ENCODE peak calls at places on chromosomes 4 and X, in eight cellular contexts. E, P, W, T, B, X, Y and A are unnamed samples.

GRCh38 chr4:155529197-155529596 is 137.5 kb upstream of the GUCY1A1 start:
- DNase-seq in P (peak), B (no peak), T (no peak), E (no peak), Y (no peak), W (no peak), X (no peak), A (no peak)

GRCh38 chr4:35934370-35934981 is 309.8 kb downstream of the ARAP2 start:
- DNase-seq in Y (no peak), E (peak), T (no peak), P (peak), X (no peak), W (no peak), B (peak), A (no peak)

GRCh38 chr4:87974856-87975462 is 555 bp upstream of the SPP1 start:
- DNase-seq in P (no peak), W (no peak), Y (no peak), E (no peak), T (no peak), X (no peak), B (no peak), A (peak)

GRCh38 chr4:48483006-48483776 is at the start of gene SLC10A4:
- DNase-seq in Y (peak), P (no peak), X (no peak), E (no peak), T (no peak), W (peak), B (no peak), A (peak)

GRCh38 chrX:101176439-101176838 is 43.1 kb upstream of the DRP2 start:
- DNase-seq in P (no peak), T (no peak), E (no peak), X (no peak), W (no peak), B (no peak), Y (no peak), A (no peak)

GRCh38 chr4:7761720-7762119 is 177.9 kb downstream of the AFAP1 start:
- DNase-seq in B (peak), Y (peak), W (peak), P (peak), T (no peak), X (peak), E (no peak), A (peak)

GRCh38 chr4:103498161-103499070 is 221.4 kb downstream of the TACR3 start:
- DNase-seq in B (no peak), W (peak), P (peak), Y (no peak), E (peak), T (no peak), X (no peak), A (peak)

GRCh38 chr4:52059372-52059771 is 8.3 kb downstream of the SPATA18 start:
- DNase-seq in B (no peak), P (peak), Y (no peak), W (no peak), E (no peak), X (no peak), T (no peak), A (no peak)

GRCh38 chrX:35076061-35076460 is 133.5 kb downstream of the FAM47B start:
- DNase-seq in Y (no peak), P (no peak), W (no peak), X (no peak), B (no peak), T (no peak), E (no peak), A (no peak)

GRCh38 chr4:100414016-100414790 is 103.6 kb downstream of the EMCN start:
- DNase-seq in B (no peak), W (no peak), P (no peak), T (no peak), Y (no peak), E (no peak), X (no peak), A (no peak)

GRCh38 chr4:10095296-10095991 is 21.2 kb downstream of the WDR1 start:
- DNase-seq in W (no peak), B (no peak), T (no peak), P (no peak), X (no peak), E (no peak), Y (no peak), A (no peak)

GRCh38 chr4:26325191-26325590 is 4.4 kb downstream of the RBPJ start:
- DNase-seq in E (no peak), Y (no peak), X (no peak), W (no peak), B (peak), P (no peak), T (no peak), A (no peak)

GRCh38 chrX:79161655-79162054 is 17.2 kb downstream of the GPR174 start:
- DNase-seq in X (no peak), T (no peak), E (peak), Y (no peak), P (no peak), B (no peak), W (no peak), A (no peak)

GRCh38 chrX:18353931-18354368 is 538 bp downstream of the SCML2 start:
- DNase-seq in X (no peak), E (no peak), Y (peak), B (no peak), W (no peak), T (no peak), P (no peak), A (peak)

GRCh38 chr4:88027611-88028608 is 20.5 kb downstream of the PKD2 start:
- DNase-seq in T (no peak), P (peak), B (no peak), X (no peak), E (no peak), Y (no peak), W (no peak), A (no peak)

GRCh38 chr4:98469776-98470175 is 188.6 kb downstream of the TSPAN5 start:
- DNase-seq in B (no peak), E (no peak), X (no peak), Y (no peak), W (no peak), P (no peak), T (no peak), A (no peak)

GRCh38 chrX:37314526-37314925 is 34.6 kb upstream of the PRRG1 start:
- DNase-seq in W (no peak), B (no peak), Y (no peak), E (no peak), P (peak), T (no peak), X (no peak), A (no peak)

GRCh38 chrX:24110049-24110448 is 39.5 kb upstream of the ZFX start:
- DNase-seq in Y (no peak), W (no peak), P (no peak), B (no peak), X (no peak), T (no peak), E (no peak), A (no peak)

GRCh38 chrX:41236629-41237028 is 97.3 kb upstream of the DDX3X start:
- DNase-seq in X (no peak), W (no peak), T (no peak), B (no peak), E (peak), Y (no peak), P (no peak), A (no peak)

GRCh38 chr4:30720656-30721352 is 635 bp downstream of the PCDH7 start:
- DNase-seq in B (no peak), E (no peak), W (peak), X (peak), Y (peak), T (no peak), P (peak), A (peak)

GRCh38 chrX:16357902-16358301 is 190.6 kb downstream of the MAGEB17 start:
- DNase-seq in E (no peak), B (no peak), X (no peak), T (no peak), Y (no peak), W (no peak), P (no peak), A (no peak)

GRCh38 chrX:87516716-87517115 is 886 bp upstream of the KLHL4 start:
- DNase-seq in T (no peak), W (no peak), Y (no peak), E (no peak), B (no peak), P (peak), X (no peak), A (no peak)

GRCh38 chrX:71563921-71564320 is 14.3 kb upstream of the GCNA start:
- DNase-seq in B (no peak), W (no peak), P (no peak), X (no peak), T (no peak), Y (no peak), E (no peak), A (no peak)

GRCh38 chr4:78298618-78299017 is 241.5 kb downstream of the FRAS1 start:
- DNase-seq in T (no peak), P (no peak), X (no peak), W (no peak), E (no peak), Y (no peak), B (no peak), A (no peak)

GRCh38 chr4:185950891-185951290 is 118.1 kb upstream of the TLR3 start:
- DNase-seq in X (no peak), W (no peak), B (no peak), T (no peak), P (no peak), Y (no peak), E (no peak), A (no peak)

GRCh38 chr4:54819044-54819443 is 161.3 kb downstream of the KIT start:
- DNase-seq in X (no peak), Y (no peak), P (no peak), B (no peak), E (no peak), T (no peak), W (no peak), A (no peak)

GRCh38 chr4:55038176-55038890 is 87.1 kb downstream of the KDR start:
- DNase-seq in T (no peak), E (no peak), W (no peak), B (no peak), X (no peak), P (peak), Y (no peak), A (no peak)

GRCh38 chr4:40626183-40626990 is 3.3 kb downstream of the RBM47 start:
- DNase-seq in X (no peak), W (no peak), E (no peak), B (no peak), P (no peak), T (no peak), Y (no peak), A (no peak)

GRCh38 chr4:110849461-110849860 is 226.6 kb upstream of the PITX2 start:
- DNase-seq in X (no peak), E (no peak), B (no peak), T (no peak), P (no peak), W (no peak), Y (no peak), A (no peak)

GRCh38 chr4:74665346-74665745 is 129.0 kb downstream of the BTC start:
- DNase-seq in Y (no peak), B (peak), E (no peak), X (no peak), T (no peak), P (no peak), W (no peak), A (no peak)

GRCh38 chrX:110284159-110284558 is 33.7 kb downstream of the AMMECR1 start:
- DNase-seq in P (peak), W (no peak), T (no peak), E (no peak), B (no peak), X (no peak), Y (no peak), A (no peak)

GRCh38 chrX:127726227-127726626 is 326.0 kb downstream of the ACTRT1 start:
- DNase-seq in P (peak), X (no peak), T (no peak), W (no peak), E (no peak), B (no peak), Y (no peak), A (no peak)

GRCh38 chrX:139194571-139195280 is 335.8 kb upstream of the F9 start:
- DNase-seq in E (no peak), Y (peak), P (no peak), W (no peak), B (no peak), T (no peak), X (no peak), A (peak)

GRCh38 chrX:111511477-111511876 is at the start of gene SERTM2:
- DNase-seq in E (no peak), P (no peak), W (no peak), B (no peak), Y (no peak), X (no peak), T (no peak), A (no peak)

GRCh38 chr4:35835893-35836292 is 408.4 kb downstream of the ARAP2 start:
- DNase-seq in Y (no peak), P (no peak), X (no peak), T (no peak), W (no peak), B (no peak), E (no peak), A (no peak)

GRCh38 chrX:102712967-102713677 is 874 bp downstream of the GPRASP2 start:
- DNase-seq in P (peak), Y (no peak), E (no peak), B (no peak), W (peak), T (peak), X (peak), A (no peak)

DNA sequence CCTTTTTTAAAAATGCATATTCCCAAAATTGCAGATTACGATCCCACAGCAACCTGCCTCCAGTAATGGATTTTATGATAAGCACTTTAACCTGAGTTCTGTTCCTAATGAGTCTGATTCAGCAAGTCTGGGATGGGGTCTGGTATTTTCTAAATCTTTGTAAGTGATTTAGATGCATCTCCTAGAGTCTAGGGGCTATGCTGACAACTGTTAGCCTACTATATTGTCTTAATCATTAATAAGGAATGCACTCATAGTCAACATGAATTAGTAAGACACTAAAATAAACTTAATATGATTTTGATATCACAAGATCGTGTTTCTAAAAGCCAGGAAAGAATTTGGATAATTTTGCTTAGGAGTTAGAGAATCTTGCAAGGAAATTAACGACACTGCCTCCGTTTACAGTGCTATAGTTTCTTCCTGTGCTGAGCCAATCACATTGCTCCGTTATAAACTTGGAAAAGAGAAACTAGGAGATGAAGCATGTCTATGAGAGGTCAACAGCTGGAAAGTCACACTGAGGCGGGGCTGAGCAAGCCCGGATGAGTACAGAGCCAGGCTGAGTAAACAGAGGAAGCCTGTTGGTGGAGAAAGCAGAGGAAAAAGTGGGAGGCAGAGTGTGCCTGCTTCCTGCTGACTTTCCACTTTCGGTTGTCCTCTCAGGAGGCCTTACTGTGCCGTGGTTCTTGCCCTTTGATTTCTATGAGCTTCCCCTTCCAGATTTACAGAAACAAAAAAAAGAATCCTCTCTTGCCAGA is 5.4 kb downstream of the SCARB2 start:
- DNase-seq in X (peak), W (no peak), T (peak), P (peak), E (no peak), B (no peak), Y (no peak), A (peak)
- TF ChIP-seq POLR2A in X (no peak), W (no peak), T (no peak), P (peak), E (no peak), B (no peak), Y (no peak), A (no peak)

DNA sequence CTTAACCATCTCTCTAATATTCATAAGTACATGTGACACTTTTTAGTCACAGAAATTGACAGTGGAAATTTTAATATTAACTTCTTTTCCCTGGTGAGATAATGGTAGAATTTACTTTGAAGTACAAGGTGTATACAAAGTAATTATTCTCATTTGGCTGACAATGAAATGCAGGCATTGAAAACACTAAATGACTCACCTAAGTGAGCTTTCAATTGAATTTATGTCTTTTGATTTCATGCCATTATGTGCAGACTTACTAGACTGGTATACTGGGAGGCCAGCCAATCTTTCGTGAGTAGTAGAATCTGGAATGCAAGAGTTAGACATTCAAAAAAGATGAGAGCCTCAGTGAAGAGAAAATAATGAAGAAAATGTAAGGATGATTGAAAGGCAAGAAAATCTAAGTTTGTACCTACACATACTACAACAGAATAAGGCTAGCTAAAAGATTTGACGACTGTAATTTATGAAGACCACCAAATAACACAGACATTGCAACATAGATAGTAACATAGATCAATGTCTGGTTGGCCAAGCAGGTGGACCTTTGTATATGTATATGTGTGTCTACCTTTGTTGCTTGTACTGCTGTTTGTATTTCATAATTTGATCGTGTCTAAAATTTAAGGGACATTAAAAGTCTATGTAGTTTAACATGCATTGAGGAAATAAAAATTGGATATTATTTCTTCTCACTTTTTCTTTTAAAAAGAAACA is 459.7 kb downstream of the IL15 start:
- DNase-seq in X (peak), E (no peak), Y (no peak), P (peak), W (no peak), B (peak), T (no peak), A (no peak)
- TF ChIP-seq POLR2AphosphoS5 in X (peak), E (no peak), Y (no peak), P (peak), W (no peak), B (peak), T (no peak), A (no peak)

GRCh38 chrX:130531066-130531465 is 129.3 kb downstream of the RBMX2 start:
- DNase-seq in E (no peak), Y (no peak), W (no peak), P (no peak), X (no peak), T (no peak), B (no peak), A (no peak)
- TF ChIP-seq POLR2A in E (no peak), Y (no peak), W (no peak), P (no peak), X (no peak), T (no peak), B (no peak), A (no peak)

GRCh38 chrX:140433582-140433981 is 71.3 kb downstream of the SOX3 start:
- DNase-seq in E (no peak), X (no peak), T (no peak), Y (no peak), P (no peak), W (no peak), B (no peak), A (no peak)

GRCh38 chrX:140432328-140433025 is 72.4 kb downstream of the SOX3 start:
- DNase-seq in B (no peak), E (no peak), P (no peak), Y (no peak), W (no peak), T (no peak), X (peak), A (no peak)

GRCh38 chrX:140425712-140426395 is 79.0 kb downstream of the SOX3 start:
- DNase-seq in W (no peak), Y (no peak), E (no peak), T (no peak), B (no peak), P (no peak), X (no peak), A (no peak)

GRCh38 chrX:140434347-140434746 is 70.5 kb downstream of the SOX3 start:
- DNase-seq in P (no peak), X (no peak), B (no peak), T (no peak), E (no peak), W (no peak), Y (no peak), A (no peak)

DNA sequence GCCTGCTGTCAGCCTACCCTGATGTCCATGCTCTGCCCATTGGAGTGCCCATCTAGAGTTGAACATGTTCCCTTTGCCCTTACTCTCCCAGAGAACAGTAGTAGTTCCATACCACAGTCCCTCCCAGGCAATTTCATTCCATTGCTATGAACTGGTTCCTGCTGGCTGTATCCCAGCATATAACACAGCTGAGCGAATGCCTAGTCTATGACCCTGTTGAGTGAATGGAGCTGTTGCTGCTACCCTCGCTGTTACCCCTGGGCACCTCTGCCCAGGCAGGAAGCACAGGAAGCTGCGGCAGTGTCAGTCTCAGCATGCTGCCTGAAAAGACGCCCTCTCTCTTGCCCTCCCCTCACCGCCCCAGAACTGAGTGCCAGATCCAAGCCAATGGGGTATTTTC is 73.3 kb downstream of the SOX3 start:
- DNase-seq in Y (no peak), P (no peak), B (no peak), T (no peak), W (no peak), X (no peak), E (no peak), A (no peak)
- TF ChIP-seq POLR2AphosphoS5 in Y (no peak), P (no peak), B (no peak), T (no peak), W (no peak), X (no peak), E (no peak), A (no peak)